ENCODE peak calls at places on chromosomes 7 and 10, in seven cellular contexts. G is colonic mucosa; S is HuH-7; W is activated CD4-positive, alpha-beta T cell treated with anti-CD3 and anti-CD28 coated beads, Interleukin-2, amount 50 U/mL, for 48 hours; I is Right ventricle myocardium superior; M is midbrain; F is anterior cingulate cortex. R is an unnamed sample.

GRCh38 chr7:68321076-68321639 is 1277.1 kb upstream of the AUTS2 start:
- DNase-seq in W (no peak), S (no peak), F (no peak), M (peak; percentile 12), G (no peak), I (peak; percentile 48), R (peak; percentile 24)

GRCh38 chr10:58041901-58042300 is 225.8 kb downstream of the IPMK start:
- DNase-seq in W (no peak), I (no peak), G (no peak), F (no peak), S (no peak), M (no peak), R (no peak)

GRCh38 chr7:51139796-51140195 is 176.8 kb downstream of the COBL start:
- DNase-seq in M (no peak), W (no peak), S (no peak), I (no peak), F (no peak), G (no peak), R (no peak)

GRCh38 chr10:99365761-99366160 is 36.6 kb downstream of the CNNM1 start:
- DNase-seq in W (no peak), G (no peak), F (no peak), I (no peak), S (no peak), M (no peak), R (no peak)

GRCh38 chr10:91103384-91104184 is 116.9 kb upstream of the PCGF5 start:
- DNase-seq in W (no peak), G (no peak), S (no peak), F (no peak), I (no peak), M (no peak), R (no peak)

GRCh38 chr7:80841566-80842478 is 77.0 kb downstream of the SEMA3C start:
- DNase-seq in I (no peak), F (no peak), W (no peak), M (no peak), G (no peak), S (no peak), R (no peak)

GRCh38 chr10:7937315-7937945 is 117.1 kb upstream of the GATA3 start:
- DNase-seq in I (no peak), M (no peak), S (no peak), W (no peak), G (no peak), F (no peak), R (no peak)

GRCh38 chr7:102189756-102190155 is 96.9 kb upstream of the SH2B2 start:
- DNase-seq in W (no peak), M (no peak), F (peak; percentile 5), S (no peak), G (no peak), I (peak; percentile 75), R (no peak)

GRCh38 chr10:70773965-70774809 is 11.0 kb downstream of the TBATA start:
- DNase-seq in M (no peak), W (no peak), I (no peak), S (no peak), F (no peak), G (no peak), R (no peak)

GRCh38 chr10:124180044-124180745 is 86.8 kb upstream of the CHST15 start:
- DNase-seq in S (no peak), M (no peak), F (no peak), W (no peak), I (no peak), G (no peak), R (no peak)

GRCh38 chr7:158520825-158521224 is 66.8 kb downstream of the PTPRN2 start:
- DNase-seq in F (no peak), M (no peak), S (no peak), I (no peak), W (no peak), G (no peak), R (no peak)

GRCh38 chr7:113819474-113819873 is 99.3 kb downstream of the PPP1R3A start:
- DNase-seq in S (no peak), G (no peak), I (no peak), M (no peak), F (no peak), W (no peak), R (no peak)

GRCh38 chr10:100642295-100642994 is 102.9 kb upstream of the PAX2 start:
- DNase-seq in F (no peak), I (no peak), M (no peak), W (no peak), S (no peak), G (no peak), R (no peak)

GRCh38 chr10:14416308-14416700 is 85.6 kb upstream of the FRMD4A start:
- DNase-seq in I (no peak), S (no peak), M (no peak), F (no peak), G (no peak), W (no peak), R (no peak)

GRCh38 chr7:38858281-38858884 is 50.6 kb downstream of the VPS41 start:
- DNase-seq in G (no peak), S (no peak), I (no peak), F (no peak), W (no peak), M (no peak), R (no peak)

R was measured in ovary.